ENCODE peak calls at places on chromosomes 3 and 15, in four cellular contexts. A is ovary, Y is breast epithelium, H is adrenal gland. L is an unnamed sample.

GRCh38 chr3:179082416-179082815 is 10.8 kb upstream of the ZMAT3 start:
- DNase-seq in H (no peak), Y (no peak), A (no peak), L (no peak)

GRCh38 chr3:140610544-140610943 is 67.3 kb upstream of the TRIM42 start:
- DNase-seq in Y (no peak), H (no peak), A (no peak), L (no peak)

GRCh38 chr3:88912294-88913014 is 195.0 kb upstream of the EPHA3 start:
- DNase-seq in A (no peak), Y (no peak), H (no peak), L (no peak)

GRCh38 chr15:52462806-52463360 is 65.8 kb downstream of the MYO5A start:
- DNase-seq in Y (no peak), A (no peak), H (no peak), L (no peak)

GRCh38 chr3:114746502-114746901 is 400.6 kb downstream of the ZBTB20 start:
- DNase-seq in Y (no peak), H (no peak), A (no peak), L (no peak)

GRCh38 chr3:36077320-36077719 is 303.0 kb upstream of the STAC start:
- DNase-seq in A (no peak), Y (no peak), H (no peak), L (no peak)

GRCh38 chr3:30673425-30674341 is 67.3 kb downstream of the TGFBR2 start:
- DNase-seq in A (no peak), H (no peak), Y (no peak), L (no peak)

GRCh38 chr15:31606261-31606669 is 279.6 kb downstream of the KLF13 start:
- DNase-seq in Y (no peak), A (no peak), H (no peak), L (no peak)

GRCh38 chr3:54670269-54671000 is 257.4 kb downstream of the LRTM1 start:
- DNase-seq in A (no peak), Y (no peak), H (no peak), L (no peak)

GRCh38 chr3:49802719-49803463 is at the start of gene INKA1:
- DNase-seq in A (peak; percentile 90), Y (peak; percentile 90), H (peak; percentile 80), L (peak; percentile 93)

GRCh38 chr15:94164202-94164807 is 67.1 kb upstream of the MCTP2 start:
- DNase-seq in Y (no peak), A (no peak), H (peak; percentile 36), L (peak; percentile 42)

GRCh38 chr3:106428565-106428994 is 559.8 kb upstream of the CBLB start:
- DNase-seq in Y (no peak), H (peak; percentile 42), A (peak; percentile 48), L (no peak)

GRCh38 chr15:100686725-100687488 is 84.5 kb downstream of the ASB7 start:
- DNase-seq in A (no peak), Y (no peak), H (no peak), L (no peak)

GRCh38 chr3:105788548-105789036 is 80.2 kb downstream of the CBLB start:
- DNase-seq in A (no peak), Y (no peak), H (no peak), L (no peak)

GRCh38 chr3:6717026-6717943 is 143.6 kb upstream of the GRM7 start:
- DNase-seq in Y (no peak), H (no peak), A (no peak), L (no peak)

GRCh38 chr3:88988906-88989305 is 118.5 kb upstream of the EPHA3 start:
- DNase-seq in A (no peak), Y (no peak), H (no peak), L (no peak)

GRCh38 chr3:44021646-44022594 is 219.8 kb upstream of the TOPAZ1 start:
- DNase-seq in A (no peak), H (no peak), Y (no peak), L (no peak)

GRCh38 chr3:103794656-103795055 is 1359.8 kb downstream of the ZPLD1 start:
- DNase-seq in H (no peak), Y (no peak), A (no peak), L (no peak)

GRCh38 chr15:84046064-84046637 is 189.4 kb upstream of the GOLGA6L4 start:
- DNase-seq in Y (no peak), A (no peak), H (no peak), L (no peak)

GRCh38 chr3:114745322-114746240 is 401.5 kb downstream of the ZBTB20 start:
- DNase-seq in A (no peak), H (no peak), Y (no peak), L (no peak)

GRCh38 chr15:31387483-31388118 is 61.0 kb downstream of the KLF13 start:
- DNase-seq in H (peak; percentile 67), Y (no peak), A (no peak), L (peak; percentile 91)

GRCh38 chr3:56812749-56813655 is 11.3 kb upstream of the ARHGEF3 start:
- DNase-seq in A (no peak), Y (no peak), H (no peak), L (no peak)

GRCh38 chr3:100789582-100789981 is 80.3 kb downstream of the TFG start:
- DNase-seq in Y (no peak), A (no peak), H (no peak), L (no peak)

GRCh38 chr3:166367947-166368533 is 530.8 kb upstream of the BCHE start:
- DNase-seq in H (no peak), Y (no peak), A (no peak), L (no peak)

GRCh38 chr3:178083906-178084823 is 452.1 kb upstream of the KCNMB2 start:
- DNase-seq in H (peak; percentile 23), Y (no peak), A (no peak), L (no peak)

GRCh38 chr3:14476583-14477265 is 63.4 kb downstream of the GRIP2 start:
- DNase-seq in A (no peak), H (no peak), Y (no peak), L (no peak)

GRCh38 chr15:67824900-67825879 is at the start of gene SKOR1:
- DNase-seq in H (no peak), Y (peak; percentile 48), A (no peak), L (no peak)

GRCh38 chr3:74268753-74269152 is 345.7 kb downstream of the CNTN3 start:
- DNase-seq in H (no peak), Y (no peak), A (no peak), L (no peak)

GRCh38 chr15:69976366-69976994 is 121.2 kb downstream of the TLE3 start:
- DNase-seq in A (no peak), Y (no peak), H (peak; percentile 33), L (peak; percentile 31)

GRCh38 chr3:178949896-178950295 is 121.7 kb downstream of the ZMAT3 start:
- DNase-seq in H (no peak), A (no peak), Y (no peak), L (no peak)

GRCh38 chr3:51307458-51307857 is 77.6 kb upstream of the MANF start:
- DNase-seq in Y (no peak), H (no peak), A (no peak), L (no peak)

GRCh38 chr3:23294770-23295387 is 91.8 kb downstream of the UBE2E2 start:
- DNase-seq in Y (no peak), H (no peak), A (no peak), L (no peak)

GRCh38 chr15:83578706-83579105 is 75.2 kb upstream of the ADAMTSL3 start:
- DNase-seq in H (no peak), Y (no peak), A (no peak), L (no peak)

GRCh38 chr15:76566276-76566675 is 229.7 kb downstream of the ISL2 start:
- DNase-seq in Y (no peak), H (no peak), A (no peak), L (no peak)

GRCh38 chr3:177451277-177451880 is 254.1 kb upstream of the TBL1XR1 start:
- DNase-seq in A (no peak), H (no peak), Y (no peak), L (no peak)

GRCh38 chr15:70504305-70504951 is 258.9 kb downstream of the UACA start:
- DNase-seq in H (peak; percentile 77), A (peak; percentile 74), Y (no peak), L (peak; percentile 73)

GRCh38 chr15:63072809-63073277 is 30.3 kb downstream of the TPM1 start:
- DNase-seq in H (no peak), A (no peak), Y (no peak), L (no peak)

GRCh38 chr15:90104551-90104950 is 2.3 kb upstream of the IDH2 start:
- DNase-seq in A (no peak), Y (peak; percentile 89), H (no peak), L (no peak)
- TF ChIP-seq POLR2A in A (no peak), Y (no peak), H (no peak), L (no peak)

DNA sequence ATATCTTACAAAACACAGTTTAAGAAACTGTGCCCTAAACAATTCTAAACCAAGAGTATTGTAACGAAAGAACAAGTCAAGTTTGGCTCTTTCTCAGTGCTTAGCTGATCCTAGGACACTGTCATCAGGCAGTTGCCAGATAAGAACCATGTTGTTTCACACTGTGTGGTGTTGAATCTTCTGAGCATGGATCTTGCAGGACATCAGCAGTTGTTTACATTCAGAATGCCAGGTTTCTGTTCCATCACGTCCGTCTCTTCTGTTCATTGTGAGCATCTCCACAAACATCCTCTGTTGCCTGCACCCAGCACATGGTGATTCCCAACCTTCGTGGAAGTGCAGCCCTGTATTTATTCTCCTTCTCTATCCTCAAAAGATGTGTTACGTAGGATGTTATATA is 67.9 kb downstream of the DCUN1D1 start:
- DNase-seq in A (no peak), Y (no peak), H (no peak), L (no peak)
- H3K27me3 ChIP-seq in A (no peaks in the 10 kb centered on the region), Y (no peaks in the 10 kb centered on the region), H (no peaks in the 10 kb centered on the region), L (no peaks in the 10 kb centered on the region)

DNA sequence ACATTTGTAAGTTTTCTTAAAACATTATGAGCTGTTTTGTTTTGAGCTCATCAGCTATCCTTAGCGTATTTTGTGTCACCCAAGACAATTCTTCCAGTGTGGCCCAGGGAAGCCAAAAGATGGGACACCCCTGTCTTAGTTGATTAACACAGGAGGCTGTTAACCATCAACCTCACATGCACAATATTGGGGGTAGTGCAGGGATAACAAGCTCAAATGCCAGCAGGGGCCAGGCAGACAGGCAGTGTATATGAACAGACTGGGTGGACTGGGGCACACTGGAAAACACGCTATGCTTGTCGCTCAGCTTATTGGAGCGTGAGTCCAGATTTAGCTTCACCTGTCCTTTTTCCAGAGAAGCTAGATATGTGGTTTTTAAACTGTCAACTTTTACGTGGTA is 14.8 kb downstream of the PSMD6 start:
- DNase-seq in Y (no peak), H (no peak), A (no peak), L (no peak)
- TF ChIP-seq POLR2A in Y (no peak), H (no peak), A (no peak), L (no peak)

DNA sequence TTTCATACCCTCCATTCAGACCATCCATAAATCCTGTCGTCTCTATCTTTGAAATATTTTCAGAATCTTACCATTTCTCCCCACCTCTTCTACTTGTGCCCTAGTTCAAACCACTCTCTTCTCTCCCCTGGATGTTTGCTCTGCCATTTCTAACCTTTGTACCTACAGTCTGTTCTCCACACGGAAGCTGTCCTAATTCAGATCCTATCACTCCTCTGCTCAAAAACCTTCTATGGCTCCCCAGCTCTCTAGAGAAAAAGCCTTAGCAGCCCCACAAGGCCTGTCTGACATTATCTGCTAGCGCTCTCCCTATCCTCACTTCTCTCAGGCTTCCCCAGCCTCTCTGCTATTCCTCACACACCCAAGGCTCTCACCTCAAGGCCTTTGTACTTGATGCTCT is 4.5 kb upstream of the SEMA5B start:
- DNase-seq in A (no peak), H (no peak), Y (no peak), L (no peak)
- H3K27me3 ChIP-seq in A (no peaks in the 10 kb centered on the region), H (no peaks in the 10 kb centered on the region), Y (peaks cover 20% of the 10 kb centered on the region), L (peaks cover 9% of the 10 kb centered on the region)

GRCh38 chr3:33278106-33278672 is 947 bp downstream of the FBXL2 start:
- DNase-seq in H (no peak), A (no peak), Y (no peak), L (no peak)

GRCh38 chr3:33273628-33274027 is 3.6 kb upstream of the FBXL2 start:
- DNase-seq in A (no peak), H (no peak), Y (no peak), L (no peak)

GRCh38 chr3:33277193-33277882 is at the start of gene FBXL2:
- DNase-seq in H (peak; percentile 65), Y (peak; percentile 70), A (peak; percentile 39), L (peak; percentile 79)
- TF ChIP-seq POLR2A in H (peak; percentile 41), Y (no peak), A (no peak), L (no peak)

L was measured in heart left ventricle.